ENCODE peak calls at places on chromosomes 4 and X, in seven cellular contexts. P is RWPE1, F is EL, A is GM23248, Z is choroid plexus epithelial cell, W is neural crest cell, S is fibroblast of the aortic adventitia. K is an unnamed sample.

GRCh38 chrX:124573458-124573857 is 227.1 kb downstream of the SH2D1A start:
- DNase-seq in P (no peak), F (no peak), A (peak; percentile 6), Z (peak; percentile 20), W (no peak), S (no peak), K (no peak)

GRCh38 chr4:169975131-169975836 is 50.9 kb downstream of the MFAP3L start:
- DNase-seq in P (no peak), F (peak; percentile 31), A (peak; percentile 62), Z (peak; percentile 4), W (no peak), S (no peak), K (no peak)

GRCh38 chrX:150635952-150636351 is 57.2 kb upstream of the MTMR1 start:
- DNase-seq in P (peak; percentile 60), F (peak; percentile 71), A (peak; percentile 90), Z (peak; percentile 70), W (no peak), S (peak; percentile 46), K (no peak)

GRCh38 chrX:118545510-118545909 is 49.9 kb downstream of the DOCK11 start:
- DNase-seq in P (no peak), F (peak; percentile 49), A (peak; percentile 31), Z (peak; percentile 28), W (no peak), S (no peak), K (no peak)

GRCh38 chrX:43805579-43805978 is 76.7 kb downstream of the MAOB start:
- DNase-seq in P (no peak), F (no peak), A (peak; percentile 12), Z (peak; percentile 1), W (no peak), S (peak; percentile 2), K (no peak)

GRCh38 chrX:23334871-23335599 is 386 bp downstream of the PTCHD1 start:
- DNase-seq in P (no peak), F (no peak), A (no peak), Z (no peak), W (peak; percentile 7), S (no peak), K (no peak)

GRCh38 chr4:186726440-186727148 is 2.9 kb upstream of the FAT1 start:
- DNase-seq in P (peak; percentile 88), F (peak; percentile 83), A (peak; percentile 89), Z (peak; percentile 83), W (peak; percentile 71), S (peak; percentile 57), K (no peak)

GRCh38 chrX:68429216-68429615 is 4.1 kb downstream of the OPHN1 start:
- DNase-seq in P (no peak), F (peak; percentile 83), A (peak; percentile 80), Z (no peak), W (no peak), S (peak; percentile 58), K (no peak)

GRCh38 chr4:154164931-154165839 is 326.4 kb downstream of the DCHS2 start:
- DNase-seq in P (peak; percentile 80), F (peak; percentile 75), A (peak; percentile 96), Z (peak; percentile 88), W (no peak), S (peak; percentile 96), K (no peak)

GRCh38 chrX:153874091-153874365 is 11.9 kb downstream of the L1CAM start:
- DNase-seq in P (no peak), F (no peak), A (no peak), Z (no peak), W (no peak), S (no peak), K (no peak)

GRCh38 chrX:2710496-2710895 is 19.4 kb downstream of the CD99 start:
- DNase-seq in P (peak; percentile 76), F (no peak), A (peak; percentile 67), Z (peak; percentile 42), W (no peak), S (no peak), K (no peak)

GRCh38 chrX:39399387-39399786 is 598.1 kb downstream of the MID1IP1 start:
- DNase-seq in P (no peak), F (no peak), A (no peak), Z (no peak), W (no peak), S (no peak), K (no peak)

GRCh38 chr4:47662975-47663374 is 174.9 kb downstream of the CORIN start:
- DNase-seq in P (no peak), F (peak; percentile 4), A (peak; percentile 42), Z (no peak), W (peak; percentile 20), S (no peak), K (peak; percentile 18)

GRCh38 chrX:118239471-118239870 is 106.4 kb upstream of the WDR44 start:
- DNase-seq in P (no peak), F (no peak), A (peak; percentile 18), Z (no peak), W (no peak), S (no peak), K (no peak)

GRCh38 chr4:161291222-161291621 is 872.6 kb downstream of the FSTL5 start:
- DNase-seq in P (no peak), F (no peak), A (no peak), Z (no peak), W (no peak), S (no peak), K (no peak)

GRCh38 chr4:171433674-171434073 is 379.5 kb upstream of the GALNTL6 start:
- DNase-seq in P (no peak), F (no peak), A (no peak), Z (no peak), W (no peak), S (no peak), K (no peak)

GRCh38 chr4:187929024-187929423 is 66.5 kb upstream of the ZFP42 start:
- DNase-seq in P (no peak), F (no peak), A (no peak), Z (no peak), W (peak; percentile 3), S (no peak), K (peak; percentile 2)

GRCh38 chr4:147481577-147482109 is 746 bp downstream of the EDNRA start:
- DNase-seq in P (no peak), F (no peak), A (peak; percentile 44), Z (peak; percentile 44), W (no peak), S (peak; percentile 43), K (no peak)

GRCh38 chr4:15690020-15690809 is 8.6 kb downstream of the FAM200B start:
- DNase-seq in P (peak; percentile 72), F (peak; percentile 98), A (peak; percentile 92), Z (peak; percentile 96), W (no peak), S (peak; percentile 98), K (peak; percentile 86)

GRCh38 chr4:155973639-155974475 is 20.2 kb upstream of the CTSO start:
- DNase-seq in P (peak; percentile 16), F (peak; percentile 66), A (peak; percentile 23), Z (peak; percentile 39), W (no peak), S (peak; percentile 35), K (no peak)

GRCh38 chr4:11628093-11628725 is 199.5 kb upstream of the HS3ST1 start:
- DNase-seq in P (no peak), F (no peak), A (no peak), Z (peak; percentile 54), W (no peak), S (peak; percentile 55), K (no peak)

GRCh38 chrX:134431894-134432293 is 28.1 kb upstream of the HPRT1 start:
- DNase-seq in P (peak; percentile 25), F (peak; percentile 69), A (peak; percentile 71), Z (peak; percentile 58), W (no peak), S (peak; percentile 34), K (no peak)

GRCh38 chr4:95318483-95318882 is 230.3 kb downstream of the UNC5C start:
- DNase-seq in P (no peak), F (no peak), A (no peak), Z (no peak), W (peak; percentile 19), S (no peak), K (no peak)

GRCh38 chrX:2665387-2666304 is 25.4 kb upstream of the CD99 start:
- DNase-seq in P (no peak), F (no peak), A (no peak), Z (no peak), W (no peak), S (peak; percentile 32), K (no peak)

GRCh38 chrX:124736553-124737240 is 390.3 kb downstream of the SH2D1A start:
- DNase-seq in P (no peak), F (no peak), A (no peak), Z (no peak), W (no peak), S (no peak), K (no peak)

GRCh38 chrX:37608156-37608555 is 36.7 kb downstream of the LANCL3 start:
- DNase-seq in P (no peak), F (no peak), A (no peak), Z (no peak), W (no peak), S (no peak), K (no peak)

GRCh38 chr4:6324999-6325790 is 55.5 kb downstream of the WFS1 start:
- DNase-seq in P (peak; percentile 8), F (no peak), A (peak; percentile 79), Z (peak; percentile 16), W (no peak), S (peak; percentile 2), K (no peak)

GRCh38 chrX:101958139-101958538 is 26.3 kb upstream of the ZMAT1 start:
- DNase-seq in P (no peak), F (peak; percentile 41), A (peak; percentile 3), Z (peak; percentile 51), W (no peak), S (no peak), K (no peak)

GRCh38 chr4:151801547-151802516 is 41.0 kb upstream of the GATB start:
- DNase-seq in P (peak; percentile 35), F (peak; percentile 71), A (peak; percentile 64), Z (peak; percentile 77), W (peak; percentile 52), S (peak; percentile 46), K (peak; percentile 33)

GRCh38 chr4:184680698-184681097 is 31.2 kb downstream of the PRIMPOL start:
- DNase-seq in P (peak; percentile 7), F (no peak), A (no peak), Z (no peak), W (no peak), S (no peak), K (no peak)

GRCh38 chr4:144709159-144709558 is 63.2 kb downstream of the HHIP start:
- DNase-seq in P (no peak), F (peak; percentile 84), A (peak; percentile 48), Z (peak; percentile 70), W (no peak), S (peak; percentile 70), K (no peak)

GRCh38 chr4:153064571-153064970 is 128.4 kb downstream of the FHDC1 start:
- DNase-seq in P (no peak), F (no peak), A (no peak), Z (no peak), W (no peak), S (no peak), K (no peak)